ENCODE peak calls at places on chromosomes 3 and 15, in nine cellular contexts. S, N, C, A, X, J, E, R and G are unnamed samples.

GRCh38 chr15:67843092-67843501 is 3.3 kb upstream of the RNU6-1 start:
- DNase-seq in S (no peak), N (no peak), C (no peak), A (no peak), X (no peak), J (no peak), E (peak; percentile 44), R (no peak), G (no peak)

GRCh38 chr3:46393554-46394434 is 13.1 kb downstream of the CCR5AS start:
- DNase-seq in S (no peak), N (no peak), C (no peak), A (peak; percentile 21), X (no peak), J (no peak), E (no peak), R (no peak), G (no peak)

GRCh38 chr3:134078169-134078821 is 48.6 kb upstream of the SLCO2A1 start:
- DNase-seq in S (no peak), N (no peak), C (no peak), A (no peak), X (no peak), J (no peak), E (no peak), R (no peak), G (no peak)

GRCh38 chr15:85730001-85730820 is 64.5 kb downstream of the KLHL25 start:
- DNase-seq in S (peak; percentile 33), N (peak; percentile 37), C (no peak), A (peak; percentile 81), X (peak; percentile 40), J (peak; percentile 47), E (peak; percentile 78), R (peak; percentile 45), G (peak; percentile 63)

GRCh38 chr3:188052966-188053340 is 101.0 kb upstream of the LPP start:
- DNase-seq in S (no peak), N (no peak), C (no peak), A (no peak), X (no peak), J (no peak), E (no peak), R (no peak), G (no peak)

GRCh38 chr3:129563850-129564535 is 21.0 kb downstream of the H1-8 start:
- DNase-seq in S (no peak), N (no peak), C (no peak), A (peak; percentile 54), X (no peak), J (no peak), E (no peak), R (no peak), G (no peak)

GRCh38 chr3:128226794-128227399 is 73.6 kb downstream of the EEFSEC start:
- DNase-seq in S (no peak), N (no peak), C (no peak), A (peak; percentile 48), X (peak; percentile 5), J (peak; percentile 35), E (peak; percentile 69), R (no peak), G (peak; percentile 6)

GRCh38 chr15:59018833-59019232 is 31.4 kb downstream of the RNF111 start:
- DNase-seq in S (no peak), N (no peak), C (no peak), A (no peak), X (no peak), J (no peak), E (no peak), R (no peak), G (no peak)

GRCh38 chr15:75043509-75044257 is 20.3 kb downstream of the PPCDC start:
- DNase-seq in S (peak; percentile 95), N (peak; percentile 98), C (peak; percentile 96), A (peak; percentile 100), X (no peak), J (no peak), E (no peak), R (peak; percentile 100), G (peak; percentile 98)

GRCh38 chr3:64022451-64023186 is 675 bp downstream of the PSMD6 start:
- DNase-seq in S (no peak), N (no peak), C (no peak), A (no peak), X (no peak), J (peak; percentile 12), E (no peak), R (no peak), G (no peak)

GRCh38 chr3:115876860-115877646 is 253.7 kb downstream of the GAP43 start:
- DNase-seq in S (no peak), N (no peak), C (no peak), A (peak; percentile 34), X (peak; percentile 7), J (no peak), E (no peak), R (no peak), G (no peak)

GRCh38 chr3:167057586-167057985 is 322.5 kb downstream of the ZBBX start:
- DNase-seq in S (no peak), N (no peak), C (no peak), A (no peak), X (no peak), J (no peak), E (peak; percentile 10), R (no peak), G (no peak)

GRCh38 chr3:155001289-155002007 is 78.7 kb upstream of the MME start:
- DNase-seq in S (no peak), N (no peak), C (no peak), A (no peak), X (no peak), J (no peak), E (no peak), R (no peak), G (no peak)

GRCh38 chr15:82709081-82709420 is 624 bp downstream of the AP3B2 start:
- DNase-seq in S (no peak), N (no peak), C (no peak), A (peak; percentile 16), X (peak; percentile 16), J (no peak), E (no peak), R (no peak), G (no peak)

GRCh38 chr3:136893848-136894443 is 31.9 kb downstream of the NCK1 start:
- DNase-seq in S (peak; percentile 88), N (peak; percentile 67), C (no peak), A (peak; percentile 65), X (no peak), J (no peak), E (no peak), R (no peak), G (peak; percentile 60)

GRCh38 chr15:69476704-69477473 is 24.3 kb downstream of the RPLP1 start:
- DNase-seq in S (no peak), N (no peak), C (no peak), A (no peak), X (no peak), J (no peak), E (no peak), R (no peak), G (no peak)

GRCh38 chr15:43553021-43553420 is 35.6 kb downstream of the MAP1A start:
- DNase-seq in S (no peak), N (no peak), C (no peak), A (no peak), X (no peak), J (no peak), E (no peak), R (no peak), G (no peak)

GRCh38 chr3:13229291-13229949 is 156.2 kb upstream of the IQSEC1 start:
- DNase-seq in S (no peak), N (no peak), C (no peak), A (peak; percentile 14), X (no peak), J (no peak), E (peak; percentile 49), R (no peak), G (peak; percentile 13)

GRCh38 chr15:77033417-77033728 is 37.5 kb downstream of the TSPAN3 start:
- DNase-seq in S (no peak), N (no peak), C (peak; percentile 47), A (no peak), X (no peak), J (no peak), E (no peak), R (no peak), G (no peak)

GRCh38 chr3:128341659-128342395 is 124.9 kb downstream of the DNAJB8 start:
- DNase-seq in S (no peak), N (no peak), C (no peak), A (no peak), X (no peak), J (no peak), E (no peak), R (no peak), G (no peak)

GRCh38 chr15:68042156-68042854 is 11.8 kb upstream of the PIAS1 start:
- DNase-seq in S (no peak), N (no peak), C (no peak), A (no peak), X (peak; percentile 11), J (no peak), E (no peak), R (no peak), G (no peak)

GRCh38 chr3:146325170-146325569 is 74.3 kb upstream of the PLSCR4 start:
- DNase-seq in S (no peak), N (no peak), C (no peak), A (peak; percentile 55), X (no peak), J (no peak), E (no peak), R (no peak), G (no peak)

GRCh38 chr15:80072285-80072684 is 12.8 kb downstream of the ZFAND6 start:
- DNase-seq in S (peak; percentile 87), N (peak; percentile 57), C (no peak), A (peak; percentile 94), X (peak; percentile 80), J (peak; percentile 24), E (peak; percentile 82), R (peak; percentile 62), G (peak; percentile 95)

GRCh38 chr15:43932907-43933306 is 106.1 kb downstream of the WDR76 start:
- DNase-seq in S (no peak), N (no peak), C (no peak), A (peak; percentile 42), X (no peak), J (no peak), E (no peak), R (no peak), G (no peak)